ENCODE peak calls at places on chromosome 4, in four cellular contexts. M is HepG2, E is GM12878, I is K562. Z is an unnamed sample.

GRCh38 chr4:107736924-107737448 is 17.0 kb upstream of the PAPSS1 start:
- DNase-seq in I (peak; percentile 69), E (no peak), M (peak; percentile 69), Z (peak; percentile 62)

GRCh38 chr4:108081251-108081650 is 87.5 kb downstream of the LEF1 start:
- DNase-seq in E (no peak), I (no peak), M (no peak), Z (no peak)

GRCh38 chr4:91064157-91064853 is 937.1 kb downstream of the CCSER1 start:
- DNase-seq in M (peak; percentile 7), E (no peak), I (peak; percentile 5), Z (no peak)

GRCh38 chr4:121380448-121381147 is at the start of gene QRFPR:
- DNase-seq in I (no peak), E (no peak), M (no peak), Z (peak; percentile 58)

GRCh38 chr4:26076896-26077295 is 162.9 kb downstream of the SMIM20 start:
- DNase-seq in I (no peak), M (no peak), E (no peak), Z (no peak)

GRCh38 chr4:128379860-128380259 is 92.2 kb upstream of the PGRMC2 start:
- DNase-seq in I (peak; percentile 56), E (no peak), M (peak; percentile 12), Z (peak; percentile 56)

GRCh38 chr4:30094866-30095265 is 625.3 kb upstream of the PCDH7 start:
- DNase-seq in I (no peak), E (no peak), M (no peak), Z (no peak)

GRCh38 chr4:144750348-144750747 is 104.4 kb downstream of the HHIP start:
- DNase-seq in M (no peak), I (no peak), E (no peak), Z (no peak)

GRCh38 chr4:25756503-25756902 is 100.9 kb downstream of the SLC34A2 start:
- DNase-seq in I (no peak), M (peak; percentile 36), E (no peak), Z (no peak)

GRCh38 chr4:70737409-70737808 is 15.6 kb downstream of the RUFY3 start:
- DNase-seq in I (no peak), M (no peak), E (no peak), Z (no peak)

GRCh38 chr4:105306158-105306781 is 159.6 kb downstream of the TET2 start:
- DNase-seq in E (peak; percentile 91), M (no peak), I (no peak), Z (no peak)

GRCh38 chr4:40909363-40909876 is 159.7 kb downstream of the NSUN7 start:
- DNase-seq in M (no peak), I (no peak), E (no peak), Z (no peak)

GRCh38 chr4:7226464-7226863 is 34.1 kb downstream of the SORCS2 start:
- DNase-seq in E (no peak), M (no peak), I (no peak), Z (no peak)

GRCh38 chr4:4387531-4388311 is 819 bp downstream of the NSG1 start:
- DNase-seq in I (no peak), M (no peak), E (no peak), Z (peak; percentile 32)

GRCh38 chr4:1293981-1294380 is 4.3 kb downstream of the MAEA start:
- DNase-seq in M (no peak), I (no peak), E (no peak), Z (no peak)

GRCh38 chr4:101806914-101807313 is 16.4 kb downstream of the BANK1 start:
- DNase-seq in M (no peak), I (no peak), E (peak; percentile 77), Z (no peak)

GRCh38 chr4:23887989-23888388 is 1.9 kb downstream of the PPARGC1A start:
- DNase-seq in E (no peak), I (no peak), M (no peak), Z (no peak)

GRCh38 chr4:85825937-85826678 is 351.2 kb downstream of the ARHGAP24 start:
- DNase-seq in M (peak; percentile 35), E (no peak), I (no peak), Z (peak; percentile 34)

GRCh38 chr4:105184316-105184988 is 37.8 kb downstream of the TET2 start:
- DNase-seq in E (no peak), M (no peak), I (no peak), Z (no peak)

GRCh38 chr4:13349096-13349495 is 135.0 kb downstream of the RAB28 start:
- DNase-seq in I (no peak), M (no peak), E (no peak), Z (no peak)

GRCh38 chr4:15303052-15303641 is 124.7 kb upstream of the C1QTNF7 start:
- DNase-seq in M (peak; percentile 64), I (no peak), E (no peak), Z (no peak)

GRCh38 chr4:94305468-94306225 is 37.0 kb downstream of the HPGDS start:
- DNase-seq in I (no peak), M (no peak), E (no peak), Z (no peak)

GRCh38 chr4:170853422-170854021 is 763.8 kb upstream of the AADAT start:
- DNase-seq in I (peak; percentile 15), M (peak; percentile 19), E (peak; percentile 9), Z (peak; percentile 68)

GRCh38 chr4:10086506-10087120 is 30.0 kb downstream of the WDR1 start:
- DNase-seq in I (no peak), M (no peak), E (no peak), Z (no peak)

GRCh38 chr4:23889814-23890269 is at the start of gene PPARGC1A:
- DNase-seq in I (peak; percentile 10), E (no peak), M (peak; percentile 80), Z (no peak)

GRCh38 chr4:150402968-150403367 is 179.0 kb upstream of the MAB21L2 start:
- DNase-seq in M (no peak), I (no peak), E (no peak), Z (no peak)

GRCh38 chr4:3829954-3830773 is 64.0 kb downstream of the ADRA2C start:
- DNase-seq in M (peak; percentile 79), E (no peak), I (no peak), Z (peak; percentile 41)

GRCh38 chr4:48570646-48571220 is 80.7 kb downstream of the ZAR1 start:
- DNase-seq in E (no peak), I (no peak), M (no peak), Z (no peak)

GRCh38 chr4:125741825-125742452 is 427.2 kb downstream of the FAT4 start:
- DNase-seq in I (peak; percentile 13), M (peak; percentile 1), E (no peak), Z (no peak)

GRCh38 chr4:72489267-72489666 is 79.8 kb downstream of the ADAMTS3 start:
- DNase-seq in I (no peak), M (no peak), E (no peak), Z (no peak)

GRCh38 chr4:31084806-31085416 is 364.7 kb downstream of the PCDH7 start:
- DNase-seq in M (no peak), E (no peak), I (no peak), Z (no peak)

GRCh38 chr4:88999392-88999791 is 57.6 kb downstream of the FAM13A start:
- DNase-seq in E (no peak), I (no peak), M (no peak), Z (no peak)

GRCh38 chr4:13908455-13908854 is 280.9 kb upstream of the BOD1L1 start:
- DNase-seq in I (no peak), M (no peak), E (no peak), Z (no peak)

DNA sequence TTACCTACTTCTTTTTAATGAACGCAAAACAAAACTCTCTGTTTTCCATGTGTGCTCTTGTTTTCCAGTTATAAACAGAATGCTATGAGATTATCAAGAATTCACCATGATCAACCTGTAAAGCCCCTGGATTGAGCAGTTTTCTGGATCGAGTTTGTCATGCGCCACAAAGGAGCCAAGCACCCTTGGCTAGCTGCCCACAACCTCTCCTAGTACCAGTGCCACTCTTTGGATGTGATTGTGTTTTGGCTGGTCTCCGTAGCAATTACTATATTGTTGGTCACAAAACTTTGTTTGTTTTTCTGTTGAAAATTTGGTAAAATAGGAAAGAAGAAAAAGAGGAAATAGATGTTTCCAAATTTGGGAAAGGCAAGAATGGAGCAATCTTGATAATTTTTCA is 51.1 kb downstream of the UGT2B7 start:
- DNase-seq in E (no peak), I (no peak), M (no peak), Z (no peak)
- TF ChIP-seq CTCF in E (no peak), I (no peak), M (no peak), Z (no peak)

GRCh38 chr4:98469776-98470175 is 188.6 kb downstream of the TSPAN5 start:
- DNase-seq in M (no peak), E (no peak), I (no peak), Z (no peak)

GRCh38 chr4:98467627-98468072 is 190.8 kb downstream of the TSPAN5 start:
- DNase-seq in E (no peak), I (peak; percentile 56), M (peak; percentile 78), Z (peak; percentile 73)

GRCh38 chr4:98466868-98467599 is 191.4 kb downstream of the TSPAN5 start:
- DNase-seq in I (no peak), E (no peak), M (no peak), Z (no peak)

GRCh38 chr4:98470366-98470765 is 188.0 kb downstream of the TSPAN5 start:
- DNase-seq in M (no peak), E (no peak), I (no peak), Z (no peak)

GRCh38 chr4:98468744-98469143 is 189.7 kb downstream of the TSPAN5 start:
- DNase-seq in M (no peak), E (no peak), I (no peak), Z (no peak)
- TF ChIP-seq CREM in M (no peak), E (no peak), I (no peak), Z (no peak)

DNA sequence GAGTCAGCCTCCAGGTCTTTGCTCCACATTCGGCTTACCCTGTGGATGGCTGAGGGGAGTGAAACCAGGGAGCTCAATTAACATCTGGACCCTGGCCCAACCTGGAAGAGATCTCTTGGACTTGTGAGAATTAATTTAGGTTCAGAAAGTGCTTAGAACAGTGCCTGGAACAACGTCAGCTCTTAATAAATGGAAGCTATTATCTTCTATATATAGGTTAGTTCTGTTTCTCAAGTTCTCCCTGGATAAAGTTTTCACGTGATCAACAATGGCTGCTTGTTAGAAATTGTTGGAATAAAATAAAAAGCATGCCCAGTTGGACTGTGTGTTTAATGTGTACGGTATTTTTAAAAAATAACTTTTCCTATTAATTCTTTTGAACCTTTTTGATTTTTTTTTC is 80.8 kb downstream of the TRIML1 start:
- DNase-seq in M (no peak), I (no peak), E (no peak), Z (no peak)
- TF ChIP-seq CTCF in M (no peak), I (no peak), E (no peak), Z (no peak)

DNA sequence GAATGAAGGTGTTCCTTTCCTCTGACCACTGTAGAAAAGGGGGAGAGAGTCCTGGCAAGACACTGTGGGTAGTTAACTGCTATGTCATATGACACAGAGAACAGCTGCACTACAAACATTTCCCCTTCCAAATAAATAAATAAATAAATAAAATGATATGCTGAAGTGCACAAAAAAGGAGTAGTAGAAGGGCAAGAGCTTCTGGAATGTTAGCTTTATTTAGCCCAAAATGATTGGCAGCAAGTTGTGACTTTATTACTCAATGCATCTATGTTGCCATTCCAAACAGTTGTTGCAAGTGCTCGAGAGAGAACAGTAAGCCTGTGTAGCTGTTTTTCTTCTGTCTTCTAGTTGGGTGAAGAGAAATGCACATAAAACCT is 13.2 kb upstream of the GBA3 start:
- DNase-seq in M (no peak), I (no peak), E (no peak), Z (no peak)
- TF ChIP-seq CREM in M (no peak), I (no peak), E (no peak), Z (no peak)

GRCh38 chr4:78293841-78294301 is 236.7 kb downstream of the FRAS1 start:
- DNase-seq in E (no peak), I (no peak), M (no peak), Z (no peak)
- TF ChIP-seq CTCF in E (no peak), I (no peak), M (no peak), Z (no peak)

Z was measured in WTC11.